ENCODE peak calls at places on chromosomes 11 and 22, in five cellular contexts. F is HepG2, L is SK-N-SH, B is GM12892, I is K562. Y is an unnamed sample.

GRCh38 chr11:121864660-121865059 is 251.4 kb downstream of the BLID start:
- DNase-seq in F (peak), L (no peak), B (no peak), I (no peak), Y (no peak)

GRCh38 chr11:92505689-92506088 is 281.1 kb downstream of the FAT3 start:
- DNase-seq in F (no peak), L (no peak), B (no peak), I (no peak), Y (no peak)

GRCh38 chr11:125074511-125075241 is 11.6 kb downstream of the SLC37A2 start:
- DNase-seq in F (no peak), L (peak), B (no peak), I (peak), Y (no peak)

GRCh38 chr11:33620423-33621120 is 80.1 kb downstream of the C11orf91 start:
- DNase-seq in F (no peak), L (peak), B (no peak), I (no peak), Y (no peak)

GRCh38 chr11:23536907-23537306 is 676.6 kb upstream of the CCDC179 start:
- DNase-seq in F (no peak), L (no peak), B (no peak), I (no peak), Y (no peak)

GRCh38 chr11:123060265-123061000 is 1.5 kb downstream of the HSPA8 start:
- DNase-seq in F (no peak), L (no peak), B (no peak), I (no peak), Y (no peak)

GRCh38 chr11:721347-721912 is 15.4 kb downstream of the EPS8L2 start:
- DNase-seq in F (no peak), L (no peak), B (no peak), I (no peak), Y (no peak)

GRCh38 chr22:19723990-19724827 is 870 bp downstream of the GP1BB start:
- DNase-seq in F (peak), L (no peak), B (no peak), I (peak), Y (peak)

GRCh38 chr22:18031670-18032454 is 7.5 kb upstream of the MICAL3 start:
- DNase-seq in F (no peak), L (no peak), B (no peak), I (no peak), Y (no peak)

GRCh38 chr11:8025816-8026215 is 38.7 kb downstream of the EIF3F start:
- DNase-seq in F (no peak), L (no peak), B (no peak), I (no peak), Y (no peak)

GRCh38 chr11:82634091-82634490 is 99.6 kb downstream of the FAM181B start:
- DNase-seq in F (no peak), L (no peak), B (no peak), I (no peak), Y (no peak)

GRCh38 chr22:39287076-39287743 is 32.2 kb downstream of the RPL3 start:
- DNase-seq in F (no peak), L (no peak), B (no peak), I (no peak), Y (no peak)

GRCh38 chr22:50057868-50058311 is at the start of gene TTLL8:
- DNase-seq in F (no peak), L (no peak), B (no peak), I (no peak), Y (no peak)

GRCh38 chr22:50307891-50308596 is 598 bp upstream of the PLXNB2 start:
- DNase-seq in F (no peak), L (no peak), B (no peak), I (no peak), Y (no peak)

GRCh38 chr11:47564933-47565339 is 463 bp upstream of the PTPMT1 start:
- DNase-seq in F (no peak), L (peak), B (no peak), I (no peak), Y (no peak)

GRCh38 chr22:18057568-18058209 is 20.1 kb upstream of the PEX26 start:
- DNase-seq in F (peak), L (no peak), B (no peak), I (peak), Y (no peak)

GRCh38 chr22:49765091-49765771 is 62.4 kb downstream of the BRD1 start:
- DNase-seq in F (no peak), L (peak), B (peak), I (no peak), Y (no peak)

GRCh38 chr22:23754980-23755636 is 883 bp upstream of the VPREB3 start:
- DNase-seq in F (no peak), L (no peak), B (no peak), I (no peak), Y (no peak)

GRCh38 chr11:86818466-86819282 is 18.3 kb downstream of the PRSS23 start:
- DNase-seq in F (peak), L (peak), B (no peak), I (peak), Y (no peak)

GRCh38 chr11:123195182-123196059 is at the start of gene CLMP:
- DNase-seq in F (no peak), L (peak), B (no peak), I (no peak), Y (peak)

GRCh38 chr11:78351193-78351592 is 66.4 kb downstream of the GAB2 start:
- DNase-seq in F (no peak), L (no peak), B (no peak), I (no peak), Y (no peak)

GRCh38 chr11:64745523-64746328 is 1.8 kb upstream of the RASGRP2 start:
- DNase-seq in F (no peak), L (peak), B (peak), I (peak), Y (peak)

GRCh38 chr22:36986242-36986821 is 32.9 kb downstream of the TST start:
- DNase-seq in F (no peak), L (no peak), B (no peak), I (peak), Y (peak)

GRCh38 chr11:91158297-91158696 is 935.4 kb upstream of the CHORDC1 start:
- DNase-seq in F (no peak), L (no peak), B (no peak), I (no peak), Y (no peak)

GRCh38 chr22:45638834-45639746 is 32.5 kb upstream of the ATXN10 start:
- DNase-seq in F (peak), L (no peak), B (no peak), I (peak), Y (no peak)

GRCh38 chr22:19848298-19849224 is 6.1 kb downstream of the GNB1L start:
- DNase-seq in F (no peak), L (no peak), B (no peak), I (no peak), Y (no peak)

DNA sequence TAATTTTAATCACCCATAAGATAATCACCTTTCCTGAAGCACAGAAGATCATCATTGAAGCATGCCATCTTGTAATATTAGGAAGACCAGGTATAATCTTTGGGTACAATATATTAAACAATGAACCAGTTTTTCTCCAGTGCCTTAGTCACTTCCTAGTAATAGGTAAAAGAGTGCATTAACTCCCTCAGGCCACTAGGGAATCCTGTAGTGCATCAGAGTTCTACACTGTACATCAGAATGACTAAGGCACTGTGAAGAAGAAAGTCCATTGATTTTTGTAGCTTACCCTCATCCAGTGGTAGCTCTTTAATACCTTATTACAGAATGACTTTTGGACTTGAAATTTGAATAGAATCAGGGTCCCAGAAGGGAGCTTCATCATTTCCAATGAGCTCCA is 4.5 kb downstream of the C11orf87 start:
- DNase-seq in F (no peak), L (peak), B (no peak), I (no peak), Y (no peak)
- TF ChIP-seq TAF1 in F (no peak), L (no peak), B (no peak), I (no peak), Y (no peak)

DNA sequence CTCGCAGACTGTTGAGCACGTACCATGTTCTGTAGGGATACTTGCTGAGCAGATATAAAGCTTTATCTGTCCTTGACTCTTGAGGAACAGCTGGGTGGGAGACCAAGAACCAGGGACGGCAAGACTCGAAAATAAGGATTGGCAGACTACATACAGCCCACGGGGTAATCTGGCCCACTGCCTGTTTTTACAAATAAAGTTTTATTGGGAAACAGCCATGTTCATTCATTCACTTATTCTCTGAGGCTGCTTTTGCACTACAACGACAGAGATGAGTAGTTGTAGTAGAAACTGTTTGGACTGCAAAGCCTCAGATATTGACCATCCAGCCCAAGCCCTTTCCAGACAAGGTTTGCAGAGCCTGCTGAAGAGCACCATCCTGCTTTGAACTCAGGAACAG is 20.3 kb upstream of the RBM4B start:
- DNase-seq in F (no peak), L (no peak), B (no peak), I (no peak), Y (no peak)
- TF ChIP-seq TAF1 in F (no peak), L (no peak), B (no peak), I (no peak), Y (no peak)

DNA sequence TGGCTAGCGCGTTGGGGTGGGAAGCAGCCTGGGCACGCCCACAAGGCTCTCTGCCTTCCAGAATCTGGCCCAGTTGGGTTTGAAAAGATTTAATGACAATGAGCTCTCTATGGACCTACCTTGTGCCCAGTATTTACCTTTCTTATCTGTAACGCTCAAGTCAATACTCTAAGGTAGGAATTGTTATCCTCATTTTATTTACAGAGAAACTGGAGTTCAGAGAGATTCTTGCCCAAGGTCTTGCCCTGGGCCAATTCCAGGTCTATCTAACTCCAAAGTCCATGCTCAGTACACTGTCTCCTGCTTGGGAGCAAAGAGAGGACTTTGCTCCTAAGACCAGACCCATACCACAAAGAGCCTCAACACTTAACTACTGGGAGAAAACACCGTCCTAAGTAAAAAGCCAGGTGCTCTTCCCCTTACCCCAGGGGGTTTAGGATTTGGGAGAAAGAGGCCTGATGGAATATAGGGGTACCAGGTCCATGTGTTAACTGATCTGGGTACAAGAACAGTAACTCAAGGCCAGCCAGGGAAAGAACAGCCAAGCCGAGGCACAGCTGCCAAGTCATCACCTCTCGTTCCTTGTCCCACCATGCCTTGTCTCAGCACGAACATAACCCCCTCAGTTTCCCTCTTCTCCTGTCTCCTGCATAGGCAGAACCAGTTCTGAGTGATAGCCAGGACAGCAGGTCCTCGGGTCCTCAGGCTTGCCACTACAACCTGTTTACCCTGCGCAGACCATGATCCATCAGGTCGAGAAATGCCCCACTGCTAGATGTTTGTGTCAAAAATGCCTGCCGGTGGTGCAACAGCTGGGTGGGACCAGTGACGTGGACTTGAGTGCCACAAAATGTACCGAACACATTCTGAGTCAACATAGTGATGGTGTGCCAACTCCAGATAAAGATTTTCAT is 14.6 kb downstream of the APOA4 start:
- DNase-seq in F (peak), L (no peak), B (no peak), I (no peak), Y (no peak)
- TF ChIP-seq TAF1 in F (no peak), L (no peak), B (no peak), I (no peak), Y (no peak)

DNA sequence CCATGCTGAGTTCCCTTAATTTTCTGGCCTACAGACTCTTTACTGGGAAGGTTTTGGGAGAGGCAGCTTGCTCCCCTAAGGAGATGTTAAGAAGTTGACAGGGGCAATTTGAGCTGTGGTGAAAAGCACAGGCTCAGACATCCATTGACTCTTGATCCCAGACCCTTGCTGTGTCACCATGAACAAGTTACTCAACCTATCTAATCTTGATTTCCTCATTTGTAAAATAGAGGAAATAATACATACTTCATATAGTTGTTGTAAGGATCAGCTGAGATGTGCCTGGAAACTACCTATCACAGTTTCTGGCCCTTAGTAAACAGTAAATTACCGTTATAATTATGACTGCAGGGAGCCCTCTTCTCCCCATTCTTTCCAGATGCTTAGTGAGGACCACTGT is 16.5 kb upstream of the SCGB1D4 start:
- DNase-seq in F (no peak), L (no peak), B (no peak), I (no peak), Y (no peak)
- TF ChIP-seq TAF1 in F (no peak), L (no peak), B (no peak), I (no peak), Y (no peak)

GRCh38 chr11:72772059-72772458 is 19.9 kb upstream of the ARAP1 start:
- DNase-seq in F (no peak), L (no peak), B (no peak), I (no peak), Y (no peak)

GRCh38 chr11:72773291-72773690 is 20.6 kb downstream of the STARD10 start:
- DNase-seq in F (no peak), L (peak), B (no peak), I (peak), Y (no peak)

GRCh38 chr11:72770799-72771198 is 18.6 kb upstream of the ARAP1 start:
- DNase-seq in F (no peak), L (no peak), B (no peak), I (no peak), Y (no peak)

GRCh38 chr11:72769680-72770079 is 17.5 kb upstream of the ARAP1 start:
- DNase-seq in F (no peak), L (no peak), B (no peak), I (no peak), Y (no peak)

GRCh38 chr11:72771507-72771906 is 19.3 kb upstream of the ARAP1 start:
- DNase-seq in F (no peak), L (peak), B (no peak), I (peak), Y (no peak)
- TF ChIP-seq TAF1 in F (no peak), L (no peak), B (no peak), I (no peak), Y (no peak)

GRCh38 chr11:118012083-118012669 is 26.0 kb downstream of the IL10RA start:
- DNase-seq in F (no peak), L (no peak), B (no peak), I (peak), Y (no peak)
- TF ChIP-seq TAF1 in F (no peak), L (no peak), B (no peak), I (no peak), Y (no peak)

GRCh38 chr22:27581688-27582087 is 219.9 kb downstream of the MN1 start:
- DNase-seq in F (no peak), L (no peak), B (no peak), I (no peak), Y (no peak)
- TF ChIP-seq TAF1 in F (no peak), L (no peak), B (no peak), I (no peak), Y (no peak)

GRCh38 chr11:22244986-22245592 is 52.2 kb downstream of the ANO5 start:
- DNase-seq in F (peak), L (peak), B (no peak), I (peak), Y (no peak)

GRCh38 chr11:22246992-22247391 is 54.1 kb downstream of the ANO5 start:
- DNase-seq in F (no peak), L (no peak), B (no peak), I (no peak), Y (no peak)
- TF ChIP-seq TAF1 in F (no peak), L (no peak), B (no peak), I (no peak), Y (no peak)

DNA sequence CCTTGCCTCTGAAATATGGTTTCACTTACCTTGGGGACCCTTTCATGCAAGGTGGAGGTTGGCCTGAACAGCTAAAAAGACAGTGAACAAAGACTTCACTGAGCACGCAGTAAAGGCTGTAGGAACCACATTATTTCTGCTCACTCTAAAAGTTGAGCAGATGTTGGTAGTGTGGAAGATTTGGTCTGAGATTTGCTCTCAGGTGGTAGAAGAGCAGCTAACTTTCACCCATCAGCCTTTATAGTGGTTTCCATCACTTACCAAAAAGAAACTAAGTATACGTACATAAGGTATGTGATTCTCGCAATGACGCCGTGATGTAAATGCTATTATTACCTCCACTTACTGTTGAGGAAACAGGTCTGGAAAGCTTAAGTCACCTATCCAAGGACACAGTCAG is 47.3 kb downstream of the PRR5L start:
- DNase-seq in F (no peak), L (no peak), B (no peak), I (no peak), Y (no peak)
- TF ChIP-seq TAF1 in F (no peak), L (no peak), B (no peak), I (no peak), Y (no peak)

GRCh38 chr11:12483604-12484003 is 106.2 kb downstream of the PARVA start:
- DNase-seq in F (no peak), L (no peak), B (no peak), I (no peak), Y (no peak)

GRCh38 chr11:12485328-12485727 is 108.0 kb downstream of the PARVA start:
- DNase-seq in F (no peak), L (no peak), B (no peak), I (no peak), Y (no peak)

GRCh38 chr11:12480401-12480800 is 103.0 kb downstream of the PARVA start:
- DNase-seq in F (no peak), L (no peak), B (no peak), I (no peak), Y (no peak)

GRCh38 chr11:12478743-12479142 is 101.4 kb downstream of the PARVA start:
- DNase-seq in F (peak), L (no peak), B (no peak), I (no peak), Y (no peak)

DNA sequence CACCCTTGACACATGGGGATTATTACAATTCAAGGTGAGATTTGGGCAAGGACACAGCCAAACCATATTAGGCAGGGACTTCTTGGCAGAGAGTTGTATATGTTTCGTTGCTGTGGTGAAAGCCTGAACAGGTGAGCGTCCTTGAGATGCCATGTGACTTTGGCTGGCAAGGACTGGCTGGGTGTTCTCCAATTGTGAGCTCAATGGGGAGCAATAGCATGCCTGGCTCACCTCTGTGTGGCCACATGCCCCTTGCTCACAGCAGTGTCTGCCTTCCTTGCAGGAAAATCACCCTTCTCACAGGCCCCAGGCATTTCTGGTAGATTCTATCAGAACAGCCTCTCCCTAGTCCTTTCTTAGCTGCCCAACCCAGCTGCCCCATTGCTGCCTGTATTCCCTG is 105.5 kb downstream of the PARVA start:
- DNase-seq in F (no peak), L (no peak), B (no peak), I (no peak), Y (no peak)
- TF ChIP-seq TAF1 in F (no peak), L (no peak), B (no peak), I (no peak), Y (no peak)